ENCODE peak calls at places on chromosomes 13 and 19, in six cellular contexts. W is stimulated activated CD4-positive, alpha-beta T cell treated with anti-CD3 and anti-CD28 coated beads, TNF-alpha, amount 100 ng/mL, for 48 hours; I is fibroblast of the aortic adventitia; K is fibroblast of mammary gland; E is mesothelial cell of epicardium; B is heart right ventricle. X is an unnamed sample.

GRCh38 chr19:47107201-47107952 is 6.2 kb downstream of the ZC3H4 start:
- DNase-seq in W (no peak), E (no peak), I (peak; percentile 41), B (no peak), K (peak; percentile 44), X (no peak)

GRCh38 chr13:102700088-102701031 is 5.5 kb upstream of the METTL21C start:
- DNase-seq in E (no peak), W (no peak), I (peak; percentile 88), K (peak; percentile 67), B (no peak), X (no peak)

GRCh38 chr19:709965-710714 is 1.4 kb downstream of the PALM start:
- DNase-seq in B (peak; percentile 67), E (no peak), K (no peak), I (peak; percentile 30), W (no peak), X (no peak)

GRCh38 chr13:22138947-22139346 is 468.1 kb downstream of the FGF9 start:
- DNase-seq in I (no peak), B (no peak), K (no peak), W (no peak), E (no peak), X (no peak)

GRCh38 chr19:5089283-5089682 is 120.4 kb downstream of the KDM4B start:
- DNase-seq in I (no peak), E (no peak), W (no peak), K (no peak), B (no peak), X (no peak)

GRCh38 chr13:39618546-39618945 is 15.6 kb upstream of the LHFPL6 start:
- DNase-seq in B (no peak), I (no peak), W (no peak), K (no peak), E (no peak), X (no peak)

GRCh38 chr13:95301947-95302386 is 716 bp upstream of the ABCC4 start:
- DNase-seq in K (no peak), E (no peak), I (no peak), B (no peak), W (no peak), X (no peak)

GRCh38 chr13:71714802-71715375 is 152.1 kb downstream of the DACH1 start:
- DNase-seq in W (no peak), E (no peak), I (no peak), B (no peak), K (no peak), X (no peak)

GRCh38 chr19:45901432-45901903 is 945 bp downstream of the MYPOP start:
- DNase-seq in B (no peak), I (peak; percentile 51), W (no peak), K (peak; percentile 44), E (no peak), X (no peak)

GRCh38 chr19:12825259-12826131 is 8.9 kb downstream of the RTBDN start:
- DNase-seq in E (no peak), B (no peak), I (no peak), K (no peak), W (no peak), X (peak; percentile 56)

GRCh38 chr19:58477871-58478270 is 1.7 kb downstream of the ZNF446 start:
- DNase-seq in E (no peak), K (no peak), I (no peak), B (no peak), W (no peak), X (no peak)

GRCh38 chr19:49337267-49338022 is 2.2 kb downstream of the CD37 start:
- DNase-seq in E (no peak), I (no peak), W (no peak), B (no peak), K (no peak), X (no peak)

GRCh38 chr13:73929287-73929932 is 204.8 kb downstream of the KLF12 start:
- DNase-seq in W (no peak), B (no peak), E (no peak), K (no peak), I (no peak), X (no peak)

GRCh38 chr13:82432949-82433348 is 1449.3 kb downstream of the SLITRK1 start:
- DNase-seq in I (no peak), W (no peak), K (no peak), B (no peak), E (no peak), X (no peak)

GRCh38 chr19:13079542-13079986 is 23.1 kb downstream of the LYL1 start:
- DNase-seq in W (no peak), K (peak; percentile 83), B (no peak), I (peak; percentile 84), E (no peak), X (no peak)

GRCh38 chr19:19342086-19343015 is 21.7 kb downstream of the MAU2 start:
- DNase-seq in B (peak; percentile 50), W (no peak), I (peak; percentile 31), E (peak; percentile 43), K (peak; percentile 63), X (peak; percentile 82)

GRCh38 chr13:52195052-52195837 is 35.8 kb upstream of the NEK3 start:
- DNase-seq in K (peak; percentile 85), I (peak; percentile 72), W (peak; percentile 26), B (peak; percentile 84), E (no peak), X (no peak)

GRCh38 chr13:85806553-85807175 is 7.4 kb upstream of the SLITRK6 start:
- DNase-seq in I (peak; percentile 72), E (no peak), K (peak; percentile 63), B (no peak), W (no peak), X (no peak)

GRCh38 chr13:19586904-19587634 is 25.7 kb upstream of the TPTE2 start:
- DNase-seq in B (no peak), K (peak; percentile 47), E (no peak), I (no peak), W (peak; percentile 73), X (no peak)

GRCh38 chr13:41071775-41072174 is 10.5 kb downstream of the WBP4 start:
- DNase-seq in E (no peak), W (no peak), B (no peak), K (peak; percentile 34), I (no peak), X (no peak)

GRCh38 chr19:35908010-35908441 is at the start of gene TYROBP:
- DNase-seq in E (no peak), W (no peak), I (no peak), B (peak; percentile 33), K (no peak), X (no peak)

GRCh38 chr19:34999498-35000337 is at the start of gene GRAMD1A:
- DNase-seq in B (peak; percentile 90), E (peak; percentile 75), I (peak; percentile 83), K (peak; percentile 73), W (peak; percentile 47), X (peak; percentile 67)

GRCh38 chr19:40443930-40444180 is 280 bp downstream of the SERTAD3 start:
- DNase-seq in B (no peak), E (no peak), K (no peak), W (no peak), I (peak; percentile 21), X (no peak)

GRCh38 chr19:35710784-35711723 is 6.7 kb downstream of the ZBTB32 start:
- DNase-seq in B (no peak), W (peak; percentile 69), I (no peak), K (peak; percentile 13), E (no peak), X (no peak)

GRCh38 chr19:45202637-45203036 is 24.1 kb downstream of the BLOC1S3 start:
- DNase-seq in K (no peak), I (no peak), B (no peak), W (no peak), E (no peak), X (no peak)

GRCh38 chr19:43914051-43914450 is 21.0 kb downstream of the ZNF45 start:
- DNase-seq in E (no peak), B (no peak), K (peak; percentile 18), I (no peak), W (no peak), X (no peak)

GRCh38 chr19:33561261-33561660 is 39.7 kb upstream of the PEPD start:
- DNase-seq in W (no peak), B (no peak), I (no peak), K (no peak), E (no peak), X (no peak)

X was measured in progenitor cell of endocrine pancreas.